ENCODE peak calls at places on chromosomes 2 and 18, in four cellular contexts. One of them, this sample, is unnamed.

GRCh38 chr2:37720533-37721218 is 49.2 kb upstream of the CDC42EP3 start:
- DNase-seq in astrocyte of the spinal cord: no peak
- DNase-seq in choroid plexus epithelial cell: no peak
- DNase-seq in fibroblast of villous mesenchyme: no peak
- DNase-seq in this sample: no peak

GRCh38 chr2:166372046-166372445 is 3.7 kb downstream of the SCN9A start:
- DNase-seq in fibroblast of villous mesenchyme: no peak
- DNase-seq in choroid plexus epithelial cell: peak
- DNase-seq in astrocyte of the spinal cord: peak
- DNase-seq in this sample: no peak

GRCh38 chr18:50849448-50849847 is 29.5 kb upstream of the ME2 start:
- DNase-seq in choroid plexus epithelial cell: peak
- DNase-seq in fibroblast of villous mesenchyme: peak
- DNase-seq in astrocyte of the spinal cord: no peak
- DNase-seq in this sample: no peak

GRCh38 chr2:173087214-173087581 is 11.6 kb downstream of the MAP3K20 start:
- DNase-seq in astrocyte of the spinal cord: no peak
- DNase-seq in fibroblast of villous mesenchyme: peak
- DNase-seq in choroid plexus epithelial cell: peak
- DNase-seq in this sample: no peak

GRCh38 chr2:122929347-122929746 is 1095.7 kb upstream of the CNTNAP5 start:
- DNase-seq in astrocyte of the spinal cord: no peak
- DNase-seq in fibroblast of villous mesenchyme: no peak
- DNase-seq in choroid plexus epithelial cell: no peak
- DNase-seq in this sample: no peak

GRCh38 chr18:50559750-50560680 is at the start of gene MAPK4:
- DNase-seq in choroid plexus epithelial cell: peak
- DNase-seq in fibroblast of villous mesenchyme: peak
- DNase-seq in astrocyte of the spinal cord: peak
- DNase-seq in this sample: no peak

GRCh38 chr18:60662491-60662890 is 289.9 kb upstream of the MC4R start:
- DNase-seq in choroid plexus epithelial cell: no peak
- DNase-seq in fibroblast of villous mesenchyme: no peak
- DNase-seq in astrocyte of the spinal cord: no peak
- DNase-seq in this sample: no peak

GRCh38 chr2:161041356-161041755 is 118.9 kb upstream of the TANK start:
- DNase-seq in astrocyte of the spinal cord: no peak
- DNase-seq in choroid plexus epithelial cell: peak
- DNase-seq in fibroblast of villous mesenchyme: no peak
- DNase-seq in this sample: no peak

GRCh38 chr2:15271941-15272340 is 289.2 kb downstream of the NBAS start:
- DNase-seq in fibroblast of villous mesenchyme: peak
- DNase-seq in choroid plexus epithelial cell: no peak
- DNase-seq in astrocyte of the spinal cord: no peak
- DNase-seq in this sample: no peak

GRCh38 chr2:214127178-214127970 is 283.5 kb upstream of the VWC2L start:
- DNase-seq in choroid plexus epithelial cell: peak
- DNase-seq in fibroblast of villous mesenchyme: peak
- DNase-seq in astrocyte of the spinal cord: peak
- DNase-seq in this sample: no peak

GRCh38 chr2:199405241-199405640 is 52.5 kb downstream of the SATB2 start:
- DNase-seq in fibroblast of villous mesenchyme: peak
- DNase-seq in astrocyte of the spinal cord: no peak
- DNase-seq in choroid plexus epithelial cell: peak
- DNase-seq in this sample: no peak

GRCh38 chr2:223203971-223204370 is 152.0 kb downstream of the KCNE4 start:
- DNase-seq in fibroblast of villous mesenchyme: peak
- DNase-seq in choroid plexus epithelial cell: peak
- DNase-seq in astrocyte of the spinal cord: peak
- DNase-seq in this sample: no peak

GRCh38 chr18:79546781-79547272 is 132.8 kb upstream of the CTDP1 start:
- DNase-seq in fibroblast of villous mesenchyme: no peak
- DNase-seq in choroid plexus epithelial cell: no peak
- DNase-seq in astrocyte of the spinal cord: no peak
- DNase-seq in this sample: no peak

GRCh38 chr2:25623361-25623760 is 50.0 kb downstream of the DTNB start:
- DNase-seq in astrocyte of the spinal cord: no peak
- DNase-seq in choroid plexus epithelial cell: no peak
- DNase-seq in fibroblast of villous mesenchyme: no peak
- DNase-seq in this sample: no peak

GRCh38 chr2:165239230-165239629 is at the start of gene SCN2A:
- DNase-seq in fibroblast of villous mesenchyme: peak
- DNase-seq in choroid plexus epithelial cell: peak
- DNase-seq in astrocyte of the spinal cord: peak
- DNase-seq in this sample: peak

GRCh38 chr2:83055338-83056010 is 1403.6 kb downstream of the SUCLG1 start:
- DNase-seq in fibroblast of villous mesenchyme: peak
- DNase-seq in astrocyte of the spinal cord: peak
- DNase-seq in choroid plexus epithelial cell: peak
- DNase-seq in this sample: no peak

GRCh38 chr2:136718273-136718672 is 47.1 kb upstream of the THSD7B start:
- DNase-seq in choroid plexus epithelial cell: no peak
- DNase-seq in fibroblast of villous mesenchyme: no peak
- DNase-seq in astrocyte of the spinal cord: no peak
- DNase-seq in this sample: no peak

GRCh38 chr2:219442206-219443015 is 7.8 kb downstream of the SPEG start:
- DNase-seq in choroid plexus epithelial cell: no peak
- DNase-seq in fibroblast of villous mesenchyme: no peak
- DNase-seq in astrocyte of the spinal cord: no peak
- DNase-seq in this sample: no peak

GRCh38 chr18:50401888-50402287 is 27.0 kb downstream of the SKA1 start:
- DNase-seq in astrocyte of the spinal cord: peak
- DNase-seq in fibroblast of villous mesenchyme: peak
- DNase-seq in choroid plexus epithelial cell: peak
- DNase-seq in this sample: peak

GRCh38 chr2:71240794-71241193 is 13.9 kb upstream of the PAIP2B start:
- DNase-seq in choroid plexus epithelial cell: no peak
- DNase-seq in fibroblast of villous mesenchyme: no peak
- DNase-seq in astrocyte of the spinal cord: no peak
- DNase-seq in this sample: no peak

GRCh38 chr18:24499814-24500601 is 39.6 kb downstream of the HRH4 start:
- DNase-seq in fibroblast of villous mesenchyme: no peak
- DNase-seq in astrocyte of the spinal cord: no peak
- DNase-seq in choroid plexus epithelial cell: no peak
- DNase-seq in this sample: no peak

GRCh38 chr2:111025288-111025687 is 95.4 kb upstream of the BCL2L11 start:
- DNase-seq in fibroblast of villous mesenchyme: no peak
- DNase-seq in choroid plexus epithelial cell: no peak
- DNase-seq in astrocyte of the spinal cord: no peak
- DNase-seq in this sample: no peak

GRCh38 chr2:215358312-215358845 is 46.5 kb downstream of the ATIC start:
- DNase-seq in choroid plexus epithelial cell: peak
- DNase-seq in astrocyte of the spinal cord: peak
- DNase-seq in fibroblast of villous mesenchyme: no peak
- DNase-seq in this sample: no peak

GRCh38 chr18:49025767-49026500 is 75.2 kb upstream of the SMAD7 start:
- DNase-seq in choroid plexus epithelial cell: no peak
- DNase-seq in astrocyte of the spinal cord: no peak
- DNase-seq in fibroblast of villous mesenchyme: no peak
- DNase-seq in this sample: no peak

DNA sequence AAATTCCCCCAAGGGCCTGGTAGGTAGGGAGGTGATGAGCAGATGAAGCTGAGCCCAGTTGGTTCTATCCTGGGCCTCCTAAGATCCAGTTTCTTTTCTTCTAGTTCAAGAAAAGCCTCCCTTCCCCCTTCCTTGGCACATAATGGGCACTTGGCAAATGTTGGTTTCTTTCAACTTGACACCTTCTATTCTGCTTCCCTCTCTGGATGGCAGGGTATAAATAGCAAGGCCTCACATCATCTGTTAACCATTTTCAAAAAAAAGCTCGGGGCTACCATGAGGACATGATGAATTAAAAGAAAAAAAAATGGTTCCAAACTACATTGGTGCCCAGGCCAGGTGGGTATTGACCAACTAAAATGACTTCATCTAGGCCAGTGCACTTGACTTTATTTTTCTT is 29.9 kb downstream of the CTAGE1 start:
- DNase-seq in choroid plexus epithelial cell: no peak
- DNase-seq in astrocyte of the spinal cord: no peak
- DNase-seq in fibroblast of villous mesenchyme: no peak
- DNase-seq in this sample: no peak
- TF ChIP-seq CTCF in choroid plexus epithelial cell: no peak
- TF ChIP-seq CTCF in astrocyte of the spinal cord: no peak
- TF ChIP-seq CTCF in fibroblast of villous mesenchyme: no peak
- TF ChIP-seq CTCF in this sample: no peak

GRCh38 chr2:238527565-238527964 is 100.8 kb downstream of the ASB1 start:
- DNase-seq in astrocyte of the spinal cord: peak
- DNase-seq in fibroblast of villous mesenchyme: peak
- DNase-seq in choroid plexus epithelial cell: no peak
- DNase-seq in this sample: no peak

GRCh38 chr2:238524584-238524983 is 97.9 kb downstream of the ASB1 start:
- DNase-seq in astrocyte of the spinal cord: no peak
- DNase-seq in choroid plexus epithelial cell: no peak
- DNase-seq in fibroblast of villous mesenchyme: no peak
- DNase-seq in this sample: no peak

GRCh38 chr2:238523158-238524110 is 96.7 kb downstream of the ASB1 start:
- DNase-seq in astrocyte of the spinal cord: peak
- DNase-seq in fibroblast of villous mesenchyme: peak
- DNase-seq in choroid plexus epithelial cell: peak
- DNase-seq in this sample: no peak

GRCh38 chr2:238525990-238526389 is 99.3 kb downstream of the ASB1 start:
- DNase-seq in astrocyte of the spinal cord: no peak
- DNase-seq in choroid plexus epithelial cell: no peak
- DNase-seq in fibroblast of villous mesenchyme: no peak
- DNase-seq in this sample: no peak

GRCh38 chr2:238528953-238529781 is 102.4 kb downstream of the ASB1 start:
- DNase-seq in astrocyte of the spinal cord: peak
- DNase-seq in choroid plexus epithelial cell: peak
- DNase-seq in fibroblast of villous mesenchyme: peak
- DNase-seq in this sample: no peak
- TF ChIP-seq CTCF in astrocyte of the spinal cord: peak
- TF ChIP-seq CTCF in choroid plexus epithelial cell: peak
- TF ChIP-seq CTCF in fibroblast of villous mesenchyme: no peak
- TF ChIP-seq CTCF in this sample: no peak

DNA sequence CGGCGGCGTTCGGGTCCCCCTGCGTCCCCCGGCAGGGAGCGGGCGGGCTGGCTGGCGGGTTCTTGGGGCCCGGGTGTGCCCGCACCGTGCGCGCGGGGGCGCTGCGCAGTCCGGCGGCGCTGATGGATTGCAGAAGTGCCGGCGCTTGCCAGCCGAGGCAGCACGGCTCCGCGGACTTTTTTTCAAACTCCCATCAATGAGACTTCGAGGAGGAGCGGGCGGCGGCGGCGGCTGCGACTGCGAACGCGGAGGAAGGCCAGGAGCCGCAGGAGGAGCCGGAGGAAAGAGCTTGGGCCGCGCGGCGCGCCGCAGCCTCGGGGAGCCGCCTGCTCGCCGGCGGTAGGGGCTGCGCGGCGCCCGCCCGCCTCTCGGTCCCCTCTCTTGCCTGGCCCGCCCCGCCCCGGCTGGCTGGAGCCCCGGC is at the start of gene GLI2:
- DNase-seq in astrocyte of the spinal cord: peak
- DNase-seq in choroid plexus epithelial cell: peak
- DNase-seq in fibroblast of villous mesenchyme: peak
- DNase-seq in this sample: peak
- TF ChIP-seq CTCF in astrocyte of the spinal cord: peak
- TF ChIP-seq CTCF in choroid plexus epithelial cell: peak
- TF ChIP-seq CTCF in fibroblast of villous mesenchyme: peak
- TF ChIP-seq CTCF in this sample: peak

DNA sequence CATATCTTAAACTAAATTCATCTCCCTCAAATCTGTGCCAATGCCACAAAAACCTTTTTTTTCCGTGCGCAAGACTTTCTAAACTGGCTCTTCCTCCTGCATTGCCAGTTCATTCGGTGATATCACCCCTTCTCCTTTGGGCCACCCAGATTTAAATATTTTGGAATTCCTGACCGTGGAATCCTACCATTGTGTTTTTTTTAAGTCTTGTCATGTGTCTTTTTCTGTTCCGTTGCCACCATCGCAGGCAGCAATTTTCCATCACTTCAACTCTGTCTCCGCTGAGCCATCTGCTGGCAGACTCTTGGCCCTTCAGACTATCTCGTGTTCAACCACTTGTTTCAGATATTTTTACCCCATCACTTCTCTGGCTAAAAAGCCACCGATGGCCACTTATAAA is 76.9 kb upstream of the ZNF532 start:
- DNase-seq in fibroblast of villous mesenchyme: no peak
- DNase-seq in choroid plexus epithelial cell: no peak
- DNase-seq in astrocyte of the spinal cord: no peak
- DNase-seq in this sample: no peak
- TF ChIP-seq CTCF in fibroblast of villous mesenchyme: no peak
- TF ChIP-seq CTCF in choroid plexus epithelial cell: no peak
- TF ChIP-seq CTCF in astrocyte of the spinal cord: no peak
- TF ChIP-seq CTCF in this sample: no peak

GRCh38 chr2:191302459-191303155 is 57.4 kb downstream of the MYO1B start:
- DNase-seq in astrocyte of the spinal cord: no peak
- DNase-seq in choroid plexus epithelial cell: peak
- DNase-seq in fibroblast of villous mesenchyme: no peak
- DNase-seq in this sample: peak
- TF ChIP-seq CTCF in astrocyte of the spinal cord: peak
- TF ChIP-seq CTCF in choroid plexus epithelial cell: peak
- TF ChIP-seq CTCF in fibroblast of villous mesenchyme: peak
- TF ChIP-seq CTCF in this sample: peak

GRCh38 chr18:31563778-31564177 is 27.9 kb upstream of the TTR start:
- DNase-seq in choroid plexus epithelial cell: peak
- DNase-seq in astrocyte of the spinal cord: no peak
- DNase-seq in fibroblast of villous mesenchyme: no peak
- DNase-seq in this sample: no peak
- TF ChIP-seq CTCF in choroid plexus epithelial cell: no peak
- TF ChIP-seq CTCF in astrocyte of the spinal cord: no peak
- TF ChIP-seq CTCF in fibroblast of villous mesenchyme: no peak
- TF ChIP-seq CTCF in this sample: peak

DNA sequence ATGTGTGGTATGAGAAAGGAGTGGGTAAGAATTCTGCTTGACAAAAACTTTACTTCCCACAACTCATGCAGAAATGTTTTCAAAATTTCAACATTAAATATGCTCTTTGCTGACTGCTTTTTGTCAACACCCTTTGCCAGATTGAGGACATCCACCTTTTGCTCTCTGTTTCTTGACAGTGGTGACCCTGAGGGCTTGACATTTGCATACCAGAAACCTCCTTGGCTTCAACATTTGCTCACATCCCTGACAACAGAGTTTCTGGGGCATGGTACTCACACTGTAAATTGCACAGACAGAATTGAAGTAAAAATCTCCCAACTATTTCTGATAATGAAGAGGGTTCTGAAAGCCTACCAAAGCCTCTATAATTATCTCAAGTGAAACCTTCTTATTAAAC is 95.7 kb downstream of the RND3 start:
- DNase-seq in astrocyte of the spinal cord: no peak
- DNase-seq in choroid plexus epithelial cell: peak
- DNase-seq in fibroblast of villous mesenchyme: peak
- DNase-seq in this sample: no peak
- TF ChIP-seq CTCF in astrocyte of the spinal cord: no peak
- TF ChIP-seq CTCF in choroid plexus epithelial cell: no peak
- TF ChIP-seq CTCF in fibroblast of villous mesenchyme: no peak
- TF ChIP-seq CTCF in this sample: no peak

GRCh38 chr2:74179063-74179865 is 585 bp upstream of the MOB1A start:
- DNase-seq in fibroblast of villous mesenchyme: no peak
- DNase-seq in choroid plexus epithelial cell: no peak
- DNase-seq in astrocyte of the spinal cord: no peak
- DNase-seq in this sample: no peak
- TF ChIP-seq CTCF in fibroblast of villous mesenchyme: peak
- TF ChIP-seq CTCF in choroid plexus epithelial cell: peak
- TF ChIP-seq CTCF in astrocyte of the spinal cord: peak
- TF ChIP-seq CTCF in this sample: no peak

This sample was measured in GM06990.